ENCODE peak calls at places on chromosomes 6 and 20, in nine cellular contexts. H is LHCN-M2; M is activated naive CD4-positive, alpha-beta T cell treated with anti-CD3 and anti-CD28 coated beads, Interleukin-2, amount 10 ng/mL, durations not matched to agents 7 days and 5 days; G is IMR-90; Q is RWPE1; K is Panc1; C is activated T-cell treated with anti-CD3 and anti-CD28 coated beads for 24 hours; O is M059J; L is psoas muscle. S is an unnamed sample.
A peak's percentile ranks its signal among the peaks of the same experiment; 100 is the strongest.

GRCh38 chr20:23086931-23087411 is 847 bp upstream of the CD93 start:
- DNase-seq in H (no peak), M (no peak), G (no peak), Q (no peak), K (no peak), C (no peak), O (no peak), L (peak; percentile 49), S (no peak)

GRCh38 chr6:1348675-1349074 is 36.8 kb downstream of the FOXQ1 start:
- DNase-seq in H (no peak), M (no peak), G (peak; percentile 55), Q (no peak), K (no peak), C (no peak), O (no peak), L (peak; percentile 28), S (no peak)

GRCh38 chr6:40584741-40585140 is 2.4 kb downstream of the LRFN2 start:
- DNase-seq in H (no peak), M (no peak), G (no peak), Q (no peak), K (no peak), C (no peak), O (no peak), L (no peak), S (no peak)

GRCh38 chr6:161088676-161089328 is 97.2 kb downstream of the MAP3K4 start:
- DNase-seq in H (peak; percentile 30), M (no peak), G (peak; percentile 33), Q (no peak), K (no peak), C (no peak), O (peak; percentile 27), L (no peak), S (peak; percentile 52)

GRCh38 chr6:55621244-55621643 is 42.3 kb upstream of the HMGCLL1 start:
- DNase-seq in H (no peak), M (no peak), G (no peak), Q (no peak), K (no peak), C (no peak), O (no peak), L (no peak), S (no peak)

GRCh38 chr6:87832025-87832825 is 130.2 kb upstream of the AKIRIN2 start:
- DNase-seq in H (peak; percentile 26), M (no peak), G (peak; percentile 30), Q (no peak), K (no peak), C (no peak), O (peak; percentile 29), L (no peak), S (peak; percentile 77)

GRCh38 chr6:168043193-168043847 is 35.7 kb downstream of the FRMD1 start:
- DNase-seq in H (no peak), M (no peak), G (no peak), Q (no peak), K (no peak), C (no peak), O (no peak), L (no peak), S (no peak)

GRCh38 chr20:20666359-20666758 is 46.1 kb downstream of the RALGAPA2 start:
- DNase-seq in H (no peak), M (no peak), G (no peak), Q (no peak), K (no peak), C (no peak), O (no peak), L (no peak), S (no peak)

GRCh38 chr6:38974389-38975133 is 74.0 kb upstream of the GLP1R start:
- DNase-seq in H (no peak), M (no peak), G (peak; percentile 4), Q (no peak), K (no peak), C (no peak), O (peak; percentile 15), L (no peak), S (no peak)

GRCh38 chr20:57772349-57772964 is 62.6 kb upstream of the PMEPA1 start:
- DNase-seq in H (peak; percentile 83), M (peak; percentile 33), G (peak; percentile 64), Q (peak; percentile 99), K (peak; percentile 94), C (no peak), O (peak; percentile 99), L (no peak), S (peak; percentile 74)